ENCODE peak calls at places on chromosomes 4 and X, in five cellular contexts. C, W, N, J and F are unnamed samples.

GRCh38 chr4:38128478-38129451 is 168.6 kb downstream of the PTTG2 start:
- DNase-seq in C (no peak), W (no peak), J (no peak), N (no peak), F (no peak)

GRCh38 chr4:164536829-164537228 is 217.1 kb upstream of the SMIM31 start:
- DNase-seq in N (no peak), J (no peak), C (peak), W (peak), F (no peak)

GRCh38 chr4:101279377-101279871 is 67.9 kb downstream of the PPP3CA start:
- DNase-seq in J (no peak), N (no peak), W (peak), C (no peak), F (no peak)

GRCh38 chr4:186723207-186724047 is at the start of gene FAT1:
- DNase-seq in J (peak), N (peak), W (peak), C (peak), F (peak)

GRCh38 chrX:1041051-1041450 is 171.4 kb downstream of the CRLF2 start:
- DNase-seq in W (no peak), J (no peak), N (no peak), C (no peak), F (no peak)

GRCh38 chrX:72051589-72051988 is 80.1 kb downstream of the RTL5 start:
- DNase-seq in N (no peak), J (no peak), C (no peak), W (no peak), F (no peak)

GRCh38 chr4:158155656-158156356 is 17.0 kb downstream of the GASK1B start:
- DNase-seq in C (no peak), W (no peak), N (no peak), J (no peak), F (no peak)

GRCh38 chr4:12562476-12562875 is 921.7 kb downstream of the RAB28 start:
- DNase-seq in N (no peak), J (no peak), W (no peak), C (no peak), F (no peak)

GRCh38 chr4:141807073-141807472 is 170.7 kb downstream of the IL15 start:
- DNase-seq in J (no peak), W (peak), N (no peak), C (no peak), F (no peak)

GRCh38 chrX:22338740-22339139 is 66.0 kb downstream of the CBLL2 start:
- DNase-seq in C (no peak), W (no peak), N (no peak), J (no peak), F (no peak)

GRCh38 chr4:139606600-139607301 is 50.7 kb upstream of the SETD7 start:
- DNase-seq in C (no peak), J (no peak), W (peak), N (no peak), F (peak)
- H3K27ac ChIP-seq in C (peak), J (peak), W (no peak), N (no peak), F (no peak)

DNA sequence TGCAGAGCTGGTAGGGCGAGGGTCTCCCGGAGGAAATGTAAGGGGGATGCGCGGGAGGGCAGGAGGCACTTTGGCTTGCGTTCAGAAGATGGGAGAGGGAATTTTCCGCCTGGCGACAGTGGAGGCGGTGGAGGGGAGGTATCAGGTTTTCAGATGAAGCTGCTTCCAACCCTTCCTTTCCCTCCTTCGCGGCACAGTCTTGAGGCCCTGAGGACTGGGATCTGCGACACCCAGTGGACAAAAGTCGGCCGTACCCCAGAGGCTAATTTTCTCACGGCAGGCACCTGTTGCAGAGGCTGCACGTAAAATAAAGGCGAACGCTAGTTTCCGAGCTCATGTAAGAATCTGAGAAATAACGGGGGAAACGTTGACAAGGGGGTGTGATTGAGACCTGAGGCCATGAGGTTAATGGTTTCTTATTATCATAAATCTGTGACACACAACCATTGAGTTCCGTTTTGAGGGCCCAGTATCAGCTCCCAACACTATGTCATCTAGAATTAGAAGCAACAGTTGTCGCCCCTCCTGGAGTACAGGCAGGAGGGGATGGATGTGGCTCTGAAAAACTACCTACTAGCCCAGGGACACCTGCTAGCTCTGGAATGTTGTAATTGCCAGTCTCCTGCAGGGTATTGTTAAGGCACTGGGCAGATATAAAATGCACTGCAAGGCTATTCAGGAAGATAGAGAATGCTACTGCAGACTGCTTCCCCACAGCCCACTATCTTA is 1.1 kb downstream of the ZCCHC18 start:
- DNase-seq in C (peak), J (peak), N (peak), W (peak), F (no peak)
- TF ChIP-seq CTCF in C (no peak), J (peak), N (peak), W (peak), F (peak)

GRCh38 chrX:107713205-107714195 is 62.1 kb downstream of the TSC22D3 start:
- DNase-seq in J (no peak), C (no peak), W (no peak), N (no peak), F (no peak)
- H3K27ac ChIP-seq in J (peak), C (peak), W (peak), N (no peak), F (peak)

GRCh38 chr4:112036881-112037280 is 108.4 kb upstream of the FAM241A start:
- DNase-seq in N (no peak), C (no peak), W (no peak), J (no peak), F (no peak)

GRCh38 chr4:112029642-112030235 is 115.5 kb upstream of the FAM241A start:
- DNase-seq in N (no peak), C (no peak), W (no peak), J (no peak), F (no peak)

DNA sequence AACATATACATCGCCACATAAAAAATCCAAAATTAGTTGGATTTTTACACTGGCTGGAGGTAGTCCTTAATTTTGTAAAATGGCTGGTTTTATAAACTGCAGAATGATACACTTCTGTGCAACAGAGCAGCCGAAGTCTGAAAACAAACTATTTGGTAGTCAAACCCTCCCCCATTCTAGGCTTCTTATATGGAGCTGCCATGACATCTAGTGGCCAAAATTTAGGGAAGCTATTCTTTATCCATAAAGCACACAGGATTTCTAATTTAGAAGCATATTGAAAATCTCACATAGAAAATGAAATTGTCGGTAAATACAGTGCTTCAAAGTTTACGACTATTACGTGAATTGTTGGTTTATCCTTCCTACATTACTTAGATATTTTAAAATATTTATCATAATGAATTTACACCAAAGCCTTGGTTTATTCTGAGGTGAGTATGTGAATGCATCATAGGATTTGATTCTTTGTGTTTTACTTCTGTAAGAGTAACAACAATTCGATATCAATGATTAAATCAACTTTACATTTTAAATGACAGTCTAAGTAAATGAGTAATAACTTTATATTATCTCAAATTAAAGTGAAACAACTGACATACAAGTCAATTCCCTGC is 113.4 kb upstream of the FAM241A start:
- DNase-seq in N (no peak), C (no peak), J (no peak), W (peak), F (no peak)
- TF ChIP-seq CTCF in N (peak), C (no peak), J (peak), W (peak), F (peak)

GRCh38 chr4:88989990-88990389 is 67.0 kb downstream of the FAM13A start:
- DNase-seq in C (no peak), J (no peak), W (no peak), N (no peak), F (no peak)
- H3K27ac ChIP-seq in C (no peak), J (peak), W (no peak), N (no peak), F (no peak)

DNA sequence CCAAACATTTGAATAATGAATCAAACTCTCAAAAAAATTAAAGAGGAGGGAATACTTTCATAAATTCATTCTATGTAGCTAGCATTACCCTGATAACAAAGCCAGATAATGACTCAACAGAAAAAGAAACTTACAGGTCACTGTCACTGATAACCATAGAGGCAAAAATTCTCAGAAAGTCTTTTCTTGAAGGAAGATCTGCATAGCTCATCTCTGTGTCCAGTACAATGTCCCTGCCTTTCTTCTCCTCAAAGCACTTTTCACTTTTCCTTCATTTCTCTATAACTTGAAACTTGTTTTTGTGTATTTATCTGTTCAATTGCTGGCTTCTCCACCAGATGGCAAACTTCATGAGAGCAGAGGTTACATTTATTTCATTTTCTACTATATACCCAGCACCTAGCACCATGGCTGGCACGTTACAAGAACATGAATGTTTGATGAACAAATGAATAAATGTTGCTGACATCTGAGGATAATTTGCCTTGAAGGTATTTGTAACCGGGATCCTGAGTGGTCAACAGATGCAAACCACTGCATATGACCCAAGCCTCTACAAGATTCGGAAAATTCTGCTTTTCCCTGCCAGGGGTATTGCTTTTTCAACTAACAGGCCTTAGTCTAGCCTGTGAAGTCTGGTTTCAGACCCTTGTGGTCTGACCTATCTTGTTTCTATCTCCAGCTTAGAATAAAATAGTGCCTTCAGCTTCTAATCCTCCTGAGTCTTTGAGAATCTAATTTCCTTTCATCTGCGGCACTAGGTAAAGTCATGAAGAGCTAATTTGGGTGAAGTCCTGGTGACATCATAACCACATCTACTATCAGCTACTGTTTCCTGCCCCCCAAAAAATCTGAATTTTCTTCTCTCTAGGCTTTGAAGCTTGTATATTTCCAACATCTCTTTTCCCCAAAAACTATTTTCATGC is 52.5 kb upstream of the ANTXR2 start:
- DNase-seq in N (no peak), C (no peak), W (no peak), J (no peak), F (peak)
- TF ChIP-seq CTCF in N (no peak), C (no peak), W (peak), J (peak), F (peak)